ENCODE peak calls at places on chromosomes 7 and 10, in four cellular contexts. One of them, this sample, is unnamed.
A peak's percentile ranks its signal among the peaks of the same experiment; 100 is the strongest.

GRCh38 chr7:44757311-44757710 is 8.7 kb downstream of the ZMIZ2 start:
- DNase-seq in colonic mucosa: no peak
- DNase-seq in right atrium auricular region: no peak
- DNase-seq in GM12865: no peak
- DNase-seq in this sample: no peak

GRCh38 chr7:91263359-91264082 is 712 bp upstream of the FZD1 start:
- DNase-seq in right atrium auricular region: no peak
- DNase-seq in colonic mucosa: peak; percentile 46
- DNase-seq in GM12865: peak; percentile 41
- DNase-seq in this sample: no peak

GRCh38 chr7:36034020-36034419 is 119.0 kb upstream of the EEPD1 start:
- DNase-seq in right atrium auricular region: no peak
- DNase-seq in GM12865: no peak
- DNase-seq in colonic mucosa: no peak
- DNase-seq in this sample: peak; percentile 14

GRCh38 chr7:118005021-118005420 is 131.8 kb upstream of the CTTNBP2 start:
- DNase-seq in GM12865: no peak
- DNase-seq in colonic mucosa: no peak
- DNase-seq in right atrium auricular region: no peak
- DNase-seq in this sample: no peak

GRCh38 chr10:104300002-104300735 is 31.2 kb downstream of the GSTO2 start:
- DNase-seq in right atrium auricular region: peak; percentile 93
- DNase-seq in GM12865: no peak
- DNase-seq in colonic mucosa: no peak
- DNase-seq in this sample: peak; percentile 99

GRCh38 chr10:121838931-121839330 is 88.9 kb downstream of the ATE1 start:
- DNase-seq in right atrium auricular region: no peak
- DNase-seq in colonic mucosa: no peak
- DNase-seq in GM12865: no peak
- DNase-seq in this sample: no peak

GRCh38 chr10:99975942-99976809 is 33.6 kb downstream of the DNMBP start:
- DNase-seq in colonic mucosa: no peak
- DNase-seq in right atrium auricular region: no peak
- DNase-seq in GM12865: peak; percentile 52
- DNase-seq in this sample: peak; percentile 75

GRCh38 chr10:4780097-4780496 is 45.9 kb upstream of the AKR1E2 start:
- DNase-seq in colonic mucosa: no peak
- DNase-seq in GM12865: no peak
- DNase-seq in right atrium auricular region: no peak
- DNase-seq in this sample: no peak

GRCh38 chr10:49831352-49832040 is 69.4 kb upstream of the OGDHL start:
- DNase-seq in GM12865: no peak
- DNase-seq in colonic mucosa: no peak
- DNase-seq in right atrium auricular region: no peak
- DNase-seq in this sample: peak; percentile 70

GRCh38 chr7:107870427-107871000 is 20.5 kb upstream of the DLD start:
- DNase-seq in right atrium auricular region: no peak
- DNase-seq in colonic mucosa: no peak
- DNase-seq in GM12865: no peak
- DNase-seq in this sample: no peak

GRCh38 chr7:135392701-135393100 is 117.2 kb downstream of the CNOT4 start:
- DNase-seq in right atrium auricular region: no peak
- DNase-seq in colonic mucosa: no peak
- DNase-seq in GM12865: no peak
- DNase-seq in this sample: no peak

GRCh38 chr7:7746419-7746818 is 28.0 kb upstream of the RPA3 start:
- DNase-seq in colonic mucosa: no peak
- DNase-seq in GM12865: no peak
- DNase-seq in right atrium auricular region: no peak
- DNase-seq in this sample: no peak

GRCh38 chr10:95445837-95446347 is 115.3 kb downstream of the SORBS1 start:
- DNase-seq in right atrium auricular region: peak; percentile 83
- DNase-seq in colonic mucosa: peak; percentile 76
- DNase-seq in GM12865: peak; percentile 81
- DNase-seq in this sample: peak; percentile 77

GRCh38 chr7:134789967-134790685 is 10.7 kb downstream of the CALD1 start:
- DNase-seq in GM12865: peak; percentile 27
- DNase-seq in colonic mucosa: peak; percentile 21
- DNase-seq in right atrium auricular region: no peak
- DNase-seq in this sample: peak; percentile 67

GRCh38 chr7:94701555-94701973 is 45.6 kb upstream of the SGCE start:
- DNase-seq in right atrium auricular region: no peak
- DNase-seq in GM12865: no peak
- DNase-seq in colonic mucosa: no peak
- DNase-seq in this sample: peak; percentile 84

GRCh38 chr7:98911936-98912335 is 33.6 kb downstream of the TRRAP start:
- DNase-seq in GM12865: no peak
- DNase-seq in right atrium auricular region: no peak
- DNase-seq in colonic mucosa: no peak
- DNase-seq in this sample: no peak

GRCh38 chr10:29160110-29160669 is 128.7 kb upstream of the LYZL1 start:
- DNase-seq in right atrium auricular region: no peak
- DNase-seq in GM12865: no peak
- DNase-seq in colonic mucosa: no peak
- DNase-seq in this sample: peak; percentile 89

GRCh38 chr10:1624240-1624639 is 113.1 kb downstream of the ADARB2 start:
- DNase-seq in colonic mucosa: no peak
- DNase-seq in GM12865: no peak
- DNase-seq in right atrium auricular region: no peak
- DNase-seq in this sample: no peak

GRCh38 chr7:155598810-155599210 is 45.7 kb upstream of the RBM33 start:
- DNase-seq in GM12865: peak; percentile 82
- DNase-seq in colonic mucosa: peak; percentile 91
- DNase-seq in right atrium auricular region: peak; percentile 79
- DNase-seq in this sample: peak; percentile 67

GRCh38 chr7:38369816-38370493 is 96.5 kb upstream of the TARP start:
- DNase-seq in GM12865: peak; percentile 80
- DNase-seq in colonic mucosa: peak; percentile 88
- DNase-seq in right atrium auricular region: peak; percentile 89
- DNase-seq in this sample: peak; percentile 82

GRCh38 chr7:98151884-98152283 is 45.2 kb downstream of the LMTK2 start:
- DNase-seq in GM12865: no peak
- DNase-seq in colonic mucosa: no peak
- DNase-seq in right atrium auricular region: no peak
- DNase-seq in this sample: no peak

GRCh38 chr10:125144693-125145623 is 15.4 kb downstream of the CTBP2 start:
- DNase-seq in GM12865: peak; percentile 25
- DNase-seq in colonic mucosa: no peak
- DNase-seq in right atrium auricular region: no peak
- DNase-seq in this sample: no peak
- TF ChIP-seq CTCF in GM12865: peak; percentile 28
- TF ChIP-seq CTCF in colonic mucosa: peak; percentile 13
- TF ChIP-seq CTCF in right atrium auricular region: peak; percentile 59
- TF ChIP-seq CTCF in this sample: peak; percentile 58

DNA sequence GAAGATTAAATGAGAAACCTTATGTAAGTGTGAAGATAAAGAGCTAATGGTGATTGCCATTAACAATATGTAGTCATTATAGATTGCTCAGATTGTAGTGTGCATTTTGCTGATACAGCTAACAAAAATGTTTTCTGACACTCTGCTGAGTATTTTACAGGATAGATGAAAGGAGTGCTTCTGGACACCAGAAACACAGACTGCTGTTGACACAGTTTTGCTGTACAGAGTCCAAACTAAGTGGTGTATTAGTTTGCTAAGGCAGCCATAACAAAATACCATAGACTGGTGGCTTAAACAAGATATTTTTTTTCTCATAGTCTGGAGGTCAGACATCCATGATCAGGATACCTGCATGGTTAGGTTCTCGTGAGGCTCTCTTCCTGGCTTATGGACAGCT is 2.2 kb downstream of the SMC3 start:
- DNase-seq in GM12865: no peak
- DNase-seq in colonic mucosa: no peak
- DNase-seq in right atrium auricular region: no peak
- DNase-seq in this sample: no peak
- H3K4me3 ChIP-seq in GM12865: peak overlapping the region; percentile 75
- H3K4me3 ChIP-seq in colonic mucosa: no peak overlapping the region
- H3K4me3 ChIP-seq in right atrium auricular region: no peak overlapping the region
- H3K4me3 ChIP-seq in this sample: no peak overlapping the region

DNA sequence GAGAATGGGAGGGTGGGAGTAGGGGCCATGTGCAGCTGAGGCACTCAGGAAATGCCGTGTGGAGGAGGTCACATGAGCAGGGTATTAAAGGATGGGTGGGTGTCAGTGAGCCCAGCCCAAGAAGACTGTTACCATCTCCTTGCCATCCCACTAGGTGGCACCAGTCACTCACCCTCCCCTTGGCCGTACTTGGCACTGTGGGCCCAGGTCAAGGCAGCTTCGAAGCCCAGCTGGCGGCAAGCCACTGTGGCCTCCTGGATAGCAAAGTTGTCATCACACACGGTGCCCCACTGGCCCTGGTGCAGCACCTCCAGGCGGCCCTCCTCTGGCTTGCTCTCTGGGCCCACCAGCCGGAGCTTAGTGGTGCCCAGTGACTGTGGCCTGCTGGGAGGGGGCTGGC is 5.4 kb downstream of the LOXL4 start:
- DNase-seq in GM12865: peak; percentile 56
- DNase-seq in colonic mucosa: no peak
- DNase-seq in right atrium auricular region: peak; percentile 59
- DNase-seq in this sample: no peak
- TF ChIP-seq CTCF in GM12865: peak; percentile 31
- TF ChIP-seq CTCF in colonic mucosa: no peak
- TF ChIP-seq CTCF in right atrium auricular region: peak; percentile 66
- TF ChIP-seq CTCF in this sample: peak; percentile 38

GRCh38 chr7:142111509-142111908 is at the start of gene MGAM2:
- DNase-seq in colonic mucosa: peak; percentile 46
- DNase-seq in right atrium auricular region: no peak
- DNase-seq in GM12865: no peak
- DNase-seq in this sample: no peak
- H3K4me3 ChIP-seq in colonic mucosa: no peak within 1 kb of the TSS
- H3K4me3 ChIP-seq in right atrium auricular region: no peak within 1 kb of the TSS
- H3K4me3 ChIP-seq in GM12865: no peak within 1 kb of the TSS
- H3K4me3 ChIP-seq in this sample: no peak within 1 kb of the TSS

GRCh38 chr10:44704616-44705015 is 206.5 kb upstream of the TMEM72 start:
- DNase-seq in colonic mucosa: no peak
- DNase-seq in GM12865: no peak
- DNase-seq in right atrium auricular region: no peak
- DNase-seq in this sample: no peak

GRCh38 chr10:44702531-44702930 is 208.6 kb upstream of the TMEM72 start:
- DNase-seq in right atrium auricular region: no peak
- DNase-seq in colonic mucosa: no peak
- DNase-seq in GM12865: no peak
- DNase-seq in this sample: no peak

GRCh38 chr10:44706745-44707144 is 204.4 kb upstream of the TMEM72 start:
- DNase-seq in colonic mucosa: no peak
- DNase-seq in right atrium auricular region: no peak
- DNase-seq in GM12865: no peak
- DNase-seq in this sample: peak; percentile 96

DNA sequence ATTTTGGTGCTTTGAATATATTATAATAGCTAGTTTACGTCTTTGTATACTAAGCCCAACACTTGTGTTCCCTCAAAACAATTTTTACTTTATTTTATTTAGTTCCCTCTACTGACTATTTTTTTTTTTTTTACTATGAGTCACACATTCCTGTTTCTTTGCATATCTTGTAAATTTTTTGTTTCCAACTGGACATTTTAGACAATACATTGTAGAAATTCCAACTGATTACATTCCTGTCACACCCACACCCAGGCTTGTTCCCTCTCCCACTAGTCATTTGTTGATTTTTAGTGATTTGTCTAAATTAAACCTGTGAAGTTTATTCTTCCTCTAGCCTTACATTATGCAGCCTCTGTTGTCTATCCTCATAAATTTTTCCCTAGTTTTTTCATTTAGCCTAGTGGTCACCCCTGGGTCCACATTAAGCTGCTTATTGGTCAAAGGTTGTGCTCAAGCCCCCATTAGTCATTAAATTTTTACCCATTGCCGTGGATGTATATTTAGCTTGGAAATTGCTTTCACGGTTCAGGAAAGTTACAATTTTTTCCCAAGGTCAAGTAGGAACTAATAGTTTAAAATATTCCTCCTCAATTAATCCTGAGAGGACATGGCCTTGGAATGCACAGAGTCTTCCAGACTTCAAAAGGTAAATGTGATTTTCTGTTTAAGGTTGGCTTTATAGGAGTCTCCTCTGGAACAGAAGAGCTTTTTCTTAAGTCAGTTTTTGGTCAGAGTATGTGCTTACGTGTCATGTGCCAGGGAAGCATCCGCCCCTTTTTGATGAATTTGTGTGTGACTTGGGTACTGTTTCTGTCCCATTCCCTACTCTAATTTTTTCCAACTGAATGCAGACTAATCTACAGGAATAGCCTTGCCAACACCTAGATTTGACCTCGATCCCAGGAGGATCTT is 207.6 kb upstream of the TMEM72 start:
- DNase-seq in colonic mucosa: no peak
- DNase-seq in GM12865: no peak
- DNase-seq in right atrium auricular region: no peak
- DNase-seq in this sample: peak; percentile 61
- TF ChIP-seq CTCF in colonic mucosa: no peak
- TF ChIP-seq CTCF in GM12865: no peak
- TF ChIP-seq CTCF in right atrium auricular region: no peak
- TF ChIP-seq CTCF in this sample: no peak

DNA sequence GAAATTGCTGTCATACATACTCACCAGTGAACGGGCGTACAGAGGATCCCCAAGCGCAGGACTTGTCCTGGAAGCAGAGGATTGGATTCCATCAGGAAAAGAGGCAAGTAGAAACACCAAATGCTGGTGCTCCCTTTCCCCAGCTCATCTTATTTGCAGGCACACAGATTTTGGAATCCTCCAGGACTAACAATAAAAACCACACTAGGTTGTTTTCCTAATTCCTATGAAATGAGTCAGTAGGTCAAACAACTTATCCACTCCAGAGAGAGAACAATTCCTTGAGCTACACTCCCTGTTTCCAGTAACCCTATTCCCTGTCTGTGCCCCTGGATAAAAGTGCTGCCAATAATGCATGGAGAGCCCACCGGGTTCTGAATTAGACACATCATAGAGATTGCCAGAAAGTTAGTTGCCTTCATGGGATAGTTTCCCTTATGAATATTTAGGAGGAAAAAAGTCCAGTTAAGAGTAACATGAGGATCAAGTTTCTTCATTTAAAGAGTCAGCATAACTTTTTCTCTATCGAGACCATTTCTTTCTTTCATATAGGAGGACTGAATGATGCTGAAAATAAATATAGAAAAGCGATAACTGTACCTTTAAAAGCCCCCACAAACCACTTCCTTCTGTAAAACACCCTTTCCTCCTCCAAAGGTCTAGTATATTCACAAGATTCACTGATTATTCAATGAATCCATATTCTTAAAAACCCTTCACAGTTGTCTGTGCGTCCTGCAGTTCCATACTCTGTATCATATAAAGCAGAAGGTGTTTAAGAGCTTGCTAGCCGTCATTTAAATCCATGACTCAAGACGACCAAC is 178.3 kb upstream of the KLF14 start:
- DNase-seq in right atrium auricular region: peak; percentile 48
- DNase-seq in GM12865: no peak
- DNase-seq in colonic mucosa: no peak
- DNase-seq in this sample: peak; percentile 89
- H3K4me3 ChIP-seq in right atrium auricular region: peak overlapping the region; percentile 46
- H3K4me3 ChIP-seq in GM12865: peak overlapping the region; percentile 62
- H3K4me3 ChIP-seq in colonic mucosa: peak overlapping the region; percentile 39
- H3K4me3 ChIP-seq in this sample: peak overlapping the region; percentile 62

This sample was measured in astrocyte of the spinal cord.